ENCODE peak calls at places on chromosome 15, in ten cellular contexts. F, I, B, A, M, Y, S, O, E and J are unnamed samples.
A peak's percentile ranks its signal among the peaks of the same experiment; 100 is the strongest.

GRCh38 chr15:74245342-74245931 is 9.3 kb downstream of the CCDC33 start:
- DNase-seq in F (no peak), I (no peak), B (no peak), A (no peak), M (no peak), Y (peak; percentile 14), S (no peak), O (no peak), E (peak; percentile 67), J (no peak)

GRCh38 chr15:100111103-100112060 is 230.4 kb downstream of the ADAMTS17 start:
- DNase-seq in F (peak; percentile 19), I (no peak), B (no peak), A (no peak), M (peak; percentile 49), Y (no peak), S (peak; percentile 66), O (no peak), E (no peak), J (peak; percentile 35)

GRCh38 chr15:80633235-80633634 is 61.9 kb upstream of the ABHD17C start:
- DNase-seq in F (no peak), I (no peak), B (no peak), A (no peak), M (no peak), Y (no peak), S (no peak), O (no peak), E (no peak), J (no peak)

GRCh38 chr15:88031461-88031860 is 225.1 kb downstream of the NTRK3 start:
- DNase-seq in F (no peak), I (no peak), B (no peak), A (no peak), M (no peak), Y (no peak), S (no peak), O (no peak), E (no peak), J (no peak)

GRCh38 chr15:64979252-64979710 is 10.4 kb downstream of the SPG21 start:
- DNase-seq in F (no peak), I (no peak), B (no peak), A (no peak), M (no peak), Y (no peak), S (no peak), O (no peak), E (peak; percentile 38), J (no peak)

GRCh38 chr15:70141376-70142071 is 43.8 kb upstream of the TLE3 start:
- DNase-seq in F (no peak), I (no peak), B (no peak), A (no peak), M (peak; percentile 17), Y (no peak), S (no peak), O (no peak), E (no peak), J (no peak)

GRCh38 chr15:82995938-82996337 is 9.9 kb downstream of the RAMAC start:
- DNase-seq in F (no peak), I (no peak), B (no peak), A (no peak), M (no peak), Y (no peak), S (no peak), O (no peak), E (no peak), J (no peak)

GRCh38 chr15:82699726-82700125 is 9.9 kb downstream of the AP3B2 start:
- DNase-seq in F (no peak), I (no peak), B (no peak), A (no peak), M (no peak), Y (no peak), S (no peak), O (no peak), E (peak; percentile 76), J (no peak)

GRCh38 chr15:52200831-52201365 is 9.7 kb upstream of the GNB5 start:
- DNase-seq in F (no peak), I (no peak), B (no peak), A (no peak), M (no peak), Y (no peak), S (no peak), O (no peak), E (no peak), J (no peak)

GRCh38 chr15:69393831-69394491 is 20.2 kb upstream of the KIF23 start:
- DNase-seq in F (no peak), I (no peak), B (no peak), A (no peak), M (no peak), Y (no peak), S (peak; percentile 49), O (no peak), E (no peak), J (no peak)

GRCh38 chr15:89630974-89631901 is 24.0 kb downstream of the KIF7 start:
- DNase-seq in F (no peak), I (no peak), B (no peak), A (no peak), M (no peak), Y (no peak), S (no peak), O (no peak), E (no peak), J (no peak)

GRCh38 chr15:40081691-40082194 is 26.9 kb downstream of the BMF start:
- DNase-seq in F (peak; percentile 71), I (no peak), B (no peak), A (no peak), M (no peak), Y (no peak), S (peak; percentile 64), O (no peak), E (peak; percentile 71), J (no peak)

GRCh38 chr15:38688761-38689160 is 124.1 kb upstream of the RASGRP1 start:
- DNase-seq in F (no peak), I (no peak), B (no peak), A (peak; percentile 9), M (peak; percentile 54), Y (peak; percentile 44), S (peak; percentile 42), O (peak; percentile 41), E (no peak), J (no peak)

GRCh38 chr15:81410318-81410753 is 36.3 kb upstream of the TMC3 start:
- DNase-seq in F (peak; percentile 28), I (peak; percentile 61), B (no peak), A (no peak), M (peak; percentile 31), Y (peak; percentile 38), S (peak; percentile 68), O (no peak), E (peak; percentile 75), J (no peak)

GRCh38 chr15:83166218-83166617 is 41.4 kb downstream of the HDGFL3 start:
- DNase-seq in F (no peak), I (no peak), B (no peak), A (no peak), M (no peak), Y (no peak), S (no peak), O (no peak), E (no peak), J (no peak)

GRCh38 chr15:101432982-101433381 is 56.5 kb downstream of the PCSK6 start:
- DNase-seq in F (no peak), I (no peak), B (no peak), A (no peak), M (no peak), Y (no peak), S (no peak), O (no peak), E (no peak), J (no peak)

GRCh38 chr15:87207251-87207650 is 1049.3 kb downstream of the NTRK3 start:
- DNase-seq in F (no peak), I (no peak), B (no peak), A (no peak), M (no peak), Y (no peak), S (no peak), O (no peak), E (no peak), J (no peak)